ENCODE peak calls at places on chromosome 10, in four cellular contexts. M is left lung, K is ovary, L is IMR-90. O is an unnamed sample.

GRCh38 chr10:133381041-133381440 is 2.0 kb downstream of the PAOX start:
- DNase-seq in M (no peak), K (no peak), L (no peak), O (no peak)

GRCh38 chr10:110225756-110226554 is 18.6 kb downstream of the MXI1 start:
- DNase-seq in M (peak; percentile 94), K (peak; percentile 93), L (peak; percentile 93), O (peak; percentile 92)

GRCh38 chr10:119849031-119849789 is 23.4 kb downstream of the MCMBP start:
- DNase-seq in M (no peak), K (no peak), L (peak; percentile 76), O (no peak)

GRCh38 chr10:102633848-102634247 is 10.4 kb upstream of the TRIM8 start:
- DNase-seq in M (no peak), K (peak; percentile 34), L (no peak), O (no peak)

GRCh38 chr10:60485025-60485424 is 95.3 kb upstream of the ANK3 start:
- DNase-seq in M (no peak), K (no peak), L (no peak), O (no peak)

GRCh38 chr10:63711361-63711760 is 190.2 kb downstream of the REEP3 start:
- DNase-seq in M (no peak), K (no peak), L (no peak), O (peak; percentile 43)

GRCh38 chr10:28569506-28570159 is 36.7 kb downstream of the WAC start:
- DNase-seq in M (no peak), K (no peak), L (peak; percentile 71), O (no peak)

GRCh38 chr10:88066876-88067275 is 203.5 kb downstream of the PTEN start:
- DNase-seq in M (no peak), K (no peak), L (no peak), O (no peak)

GRCh38 chr10:3902054-3902808 is 117.2 kb upstream of the KLF6 start:
- DNase-seq in M (peak; percentile 67), K (no peak), L (no peak), O (no peak)

GRCh38 chr10:43756343-43756742 is 107.7 kb upstream of the ZNF32 start:
- DNase-seq in M (no peak), K (no peak), L (no peak), O (no peak)
- H3K4me1 ChIP-seq in M (no peaks in the 10 kb centered on the region), K (no peaks in the 10 kb centered on the region), L (no peaks in the 10 kb centered on the region), O (no peaks in the 10 kb centered on the region)

GRCh38 chr10:32972929-32973328 is 14.9 kb upstream of the ITGB1 start:
- DNase-seq in M (no peak), K (no peak), L (peak; percentile 38), O (no peak)
- H3K4me1 ChIP-seq in M (no peaks in the 10 kb centered on the region), K (no peaks in the 10 kb centered on the region), L (peaks cover 3% of the 10 kb centered on the region), O (no peaks in the 10 kb centered on the region)

GRCh38 chr10:99834410-99834809 is 52.0 kb downstream of the ABCC2 start:
- DNase-seq in M (no peak), K (no peak), L (peak; percentile 89), O (no peak)

GRCh38 chr10:99828464-99828863 is 46.0 kb downstream of the ABCC2 start:
- DNase-seq in M (no peak), K (no peak), L (no peak), O (no peak)

GRCh38 chr10:99835947-99836346 is 53.5 kb downstream of the ABCC2 start:
- DNase-seq in M (no peak), K (no peak), L (no peak), O (no peak)

GRCh38 chr10:99836711-99837110 is 54.3 kb downstream of the ABCC2 start:
- DNase-seq in M (no peak), K (no peak), L (no peak), O (no peak)

GRCh38 chr10:99832439-99832838 is 50.0 kb downstream of the ABCC2 start:
- DNase-seq in M (no peak), K (no peak), L (no peak), O (no peak)
- H3K4me1 ChIP-seq in M (no peaks in the 10 kb centered on the region), K (no peaks in the 10 kb centered on the region), L (peaks cover 14% of the 10 kb centered on the region), O (no peaks in the 10 kb centered on the region)

DNA sequence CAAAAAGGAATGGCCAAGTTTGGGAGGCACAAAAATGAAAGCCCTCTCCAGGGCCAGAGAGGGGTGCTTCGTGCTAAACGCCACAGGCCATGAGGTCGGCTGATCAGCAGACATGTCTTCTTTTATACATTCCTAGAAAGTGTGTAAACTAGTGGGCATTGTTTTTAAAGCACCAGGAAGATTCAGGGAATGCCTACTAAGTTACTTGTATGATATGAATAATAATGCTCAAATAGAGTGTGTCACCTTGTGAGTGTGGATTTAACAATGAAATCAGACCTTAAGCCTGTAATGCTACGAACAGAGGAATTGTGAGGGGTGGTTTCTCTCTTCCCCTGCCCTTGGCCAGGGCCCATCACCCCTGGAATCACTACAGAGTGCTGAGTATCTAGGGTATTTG is 167.5 kb upstream of the ITGB1 start:
- DNase-seq in M (no peak), K (no peak), L (no peak), O (no peak)
- H3K4me1 ChIP-seq in M (peaks cover 10% of the 10 kb centered on the region), K (peaks cover 17% of the 10 kb centered on the region), L (peaks cover 29% of the 10 kb centered on the region), O (no peaks in the 10 kb centered on the region)

GRCh38 chr10:93493162-93493561 is 3.2 kb upstream of the CEP55 start:
- DNase-seq in M (no peak), K (no peak), L (no peak), O (no peak)

GRCh38 chr10:93495654-93496321 is 624 bp upstream of the CEP55 start:
- DNase-seq in M (no peak), K (no peak), L (no peak), O (no peak)

GRCh38 chr10:93496322-93497041 is at the start of gene CEP55:
- DNase-seq in M (peak; percentile 97), K (peak; percentile 95), L (peak; percentile 87), O (peak; percentile 94)

GRCh38 chr10:93491589-93492121 is 4.8 kb upstream of the CEP55 start:
- DNase-seq in M (no peak), K (no peak), L (no peak), O (no peak)

GRCh38 chr10:93494494-93494893 is 1.9 kb upstream of the CEP55 start:
- DNase-seq in M (no peak), K (no peak), L (no peak), O (no peak)
- H3K4me1 ChIP-seq in M (no peaks in the 10 kb centered on the region), K (peaks cover 2% of the 10 kb centered on the region), L (no peaks in the 10 kb centered on the region), O (peaks cover 4% of the 10 kb centered on the region)

GRCh38 chr10:80503584-80504157 is 34.0 kb upstream of the SH2D4B start:
- DNase-seq in M (no peak), K (no peak), L (no peak), O (no peak)
- H3K4me1 ChIP-seq in M (peaks cover 49% of the 10 kb centered on the region), K (peaks cover 37% of the 10 kb centered on the region), L (peaks cover 42% of the 10 kb centered on the region), O (peaks cover 36% of the 10 kb centered on the region)

O was measured in breast epithelium.